ENCODE peak calls at places on chromosomes 5 and 9, in seven cellular contexts. K, E, M, N, Q, J and G are unnamed samples.

GRCh38 chr9:110050925-110051355 is 157.0 kb downstream of the C9orf152 start:
- DNase-seq in K (no peak), E (peak), M (no peak), N (peak), Q (peak), J (no peak), G (peak)

GRCh38 chr5:128736567-128736966 is 198.5 kb upstream of the FBN2 start:
- DNase-seq in K (no peak), E (peak), M (no peak), N (no peak), Q (peak), J (no peak), G (no peak)

GRCh38 chr5:7244977-7245376 is 151.0 kb upstream of the ADCY2 start:
- DNase-seq in K (no peak), E (no peak), M (no peak), N (no peak), Q (no peak), J (no peak), G (no peak)

GRCh38 chr5:36934740-36935356 is 58.3 kb downstream of the NIPBL start:
- DNase-seq in K (no peak), E (no peak), M (no peak), N (no peak), Q (no peak), J (no peak), G (no peak)

GRCh38 chr5:170267431-170268152 is 30.0 kb downstream of the LCP2 start:
- DNase-seq in K (peak), E (peak), M (peak), N (peak), Q (peak), J (peak), G (peak)

GRCh38 chr9:8014987-8015682 is 215.6 kb upstream of the DMAC1 start:
- DNase-seq in K (no peak), E (no peak), M (no peak), N (no peak), Q (no peak), J (no peak), G (no peak)

GRCh38 chr5:176775409-176775808 is 35.0 kb upstream of the UNC5A start:
- DNase-seq in K (no peak), E (no peak), M (no peak), N (no peak), Q (no peak), J (no peak), G (peak)

GRCh38 chr5:138975098-138975847 is 100.1 kb upstream of the LRRTM2 start:
- DNase-seq in K (no peak), E (peak), M (peak), N (no peak), Q (no peak), J (no peak), G (peak)

GRCh38 chr5:64653776-64654175 is 36.5 kb upstream of the SHISAL2B start:
- DNase-seq in K (no peak), E (no peak), M (no peak), N (no peak), Q (no peak), J (no peak), G (no peak)

GRCh38 chr5:133244242-133244641 is 192.4 kb downstream of the HSPA4 start:
- DNase-seq in K (no peak), E (no peak), M (no peak), N (peak), Q (no peak), J (no peak), G (peak)

GRCh38 chr9:121321039-121321503 is 49.0 kb downstream of the STOM start:
- DNase-seq in K (no peak), E (no peak), M (no peak), N (no peak), Q (no peak), J (no peak), G (no peak)

GRCh38 chr9:136051568-136052432 is 43.3 kb downstream of the NACC2 start:
- DNase-seq in K (peak), E (peak), M (peak), N (no peak), Q (peak), J (no peak), G (peak)

GRCh38 chr5:93623153-93623552 is 40.1 kb downstream of the NR2F1 start:
- DNase-seq in K (no peak), E (no peak), M (no peak), N (no peak), Q (no peak), J (no peak), G (no peak)

GRCh38 chr5:67578011-67578410 is 381.4 kb upstream of the CD180 start:
- DNase-seq in K (no peak), E (no peak), M (no peak), N (no peak), Q (no peak), J (no peak), G (no peak)

GRCh38 chr5:1375871-1376850 is 31.3 kb upstream of the CLPTM1L start:
- DNase-seq in K (no peak), E (peak), M (no peak), N (no peak), Q (no peak), J (no peak), G (no peak)

GRCh38 chr5:141121563-141121962 is at the start of gene PCDHB4:
- DNase-seq in K (peak), E (peak), M (peak), N (no peak), Q (no peak), J (no peak), G (no peak)

GRCh38 chr5:56166671-56167070 is 66.5 kb downstream of the ANKRD55 start:
- DNase-seq in K (no peak), E (peak), M (no peak), N (no peak), Q (no peak), J (no peak), G (no peak)

GRCh38 chr5:115774684-115775083 is 41.8 kb downstream of the CDO1 start:
- DNase-seq in K (no peak), E (no peak), M (no peak), N (no peak), Q (no peak), J (no peak), G (no peak)

GRCh38 chr5:34721359-34721758 is 65.2 kb downstream of the RAI14 start:
- DNase-seq in K (no peak), E (no peak), M (no peak), N (no peak), Q (no peak), J (no peak), G (no peak)

GRCh38 chr9:112041199-112041535 is 133.9 kb downstream of the SUSD1 start:
- DNase-seq in K (no peak), E (no peak), M (no peak), N (no peak), Q (no peak), J (no peak), G (no peak)

GRCh38 chr5:174084691-174085154 is 39.2 kb downstream of the NSG2 start:
- DNase-seq in K (no peak), E (no peak), M (no peak), N (no peak), Q (no peak), J (no peak), G (no peak)

GRCh38 chr5:42250-42649 is 49.7 kb upstream of the PLEKHG4B start:
- DNase-seq in K (no peak), E (peak), M (no peak), N (no peak), Q (no peak), J (no peak), G (no peak)
- TF ChIP-seq CTCF in K (no peak), E (peak), M (no peak), N (peak), Q (no peak), J (peak), G (no peak)

GRCh38 chr5:41392016-41392415 is 118.4 kb downstream of the PLCXD3 start:
- DNase-seq in K (no peak), E (peak), M (no peak), N (no peak), Q (no peak), J (no peak), G (no peak)
- TF ChIP-seq CTCF in K (no peak), E (no peak), M (no peak), N (no peak), Q (no peak), J (no peak), G (no peak)

DNA sequence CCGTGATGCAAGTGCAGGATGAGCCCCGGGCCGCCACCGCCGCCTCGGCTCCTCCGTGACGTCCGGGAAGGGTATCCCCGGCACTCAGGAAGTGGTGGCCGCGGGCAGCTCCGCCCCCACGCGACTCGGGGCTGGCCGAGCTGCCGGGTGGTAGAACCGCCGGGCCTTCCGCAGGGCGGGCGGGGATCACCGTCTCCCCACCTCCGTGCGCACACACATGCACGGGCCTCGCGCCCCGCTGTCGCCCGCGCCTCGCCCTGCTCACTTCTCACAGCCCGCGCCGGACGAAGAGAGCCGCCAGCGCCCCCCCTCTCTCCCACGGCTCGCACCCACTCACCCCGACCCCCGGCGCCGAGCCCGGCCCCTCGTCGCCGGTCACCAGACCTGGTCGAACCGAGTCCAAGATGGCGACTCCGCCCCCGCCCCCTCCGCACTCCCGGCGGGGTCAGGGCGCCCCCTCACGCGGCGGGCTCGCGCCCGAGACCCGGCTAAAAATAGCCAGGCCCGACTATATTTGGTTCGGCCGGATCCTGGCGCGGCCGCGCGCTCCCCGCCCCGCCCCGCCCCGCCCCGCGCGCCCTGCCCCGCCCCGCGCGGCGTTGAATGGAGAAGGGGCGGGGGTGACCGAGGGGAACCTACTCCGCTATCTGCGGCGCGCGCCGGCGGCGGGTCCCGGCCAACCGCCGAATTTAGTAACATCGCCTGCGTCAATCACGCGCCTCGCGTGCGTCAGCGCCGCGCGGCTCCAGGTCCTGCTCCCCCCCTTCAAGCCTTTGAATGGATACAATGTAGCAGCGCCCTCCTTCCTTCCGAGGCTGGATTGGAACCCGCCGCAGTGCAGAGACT is 2.0 kb upstream of the NR4A3 start:
- DNase-seq in K (peak), E (peak), M (peak), N (peak), Q (peak), J (peak), G (peak)
- TF ChIP-seq CTCF in K (no peak), E (no peak), M (no peak), N (no peak), Q (no peak), J (no peak), G (no peak)

DNA sequence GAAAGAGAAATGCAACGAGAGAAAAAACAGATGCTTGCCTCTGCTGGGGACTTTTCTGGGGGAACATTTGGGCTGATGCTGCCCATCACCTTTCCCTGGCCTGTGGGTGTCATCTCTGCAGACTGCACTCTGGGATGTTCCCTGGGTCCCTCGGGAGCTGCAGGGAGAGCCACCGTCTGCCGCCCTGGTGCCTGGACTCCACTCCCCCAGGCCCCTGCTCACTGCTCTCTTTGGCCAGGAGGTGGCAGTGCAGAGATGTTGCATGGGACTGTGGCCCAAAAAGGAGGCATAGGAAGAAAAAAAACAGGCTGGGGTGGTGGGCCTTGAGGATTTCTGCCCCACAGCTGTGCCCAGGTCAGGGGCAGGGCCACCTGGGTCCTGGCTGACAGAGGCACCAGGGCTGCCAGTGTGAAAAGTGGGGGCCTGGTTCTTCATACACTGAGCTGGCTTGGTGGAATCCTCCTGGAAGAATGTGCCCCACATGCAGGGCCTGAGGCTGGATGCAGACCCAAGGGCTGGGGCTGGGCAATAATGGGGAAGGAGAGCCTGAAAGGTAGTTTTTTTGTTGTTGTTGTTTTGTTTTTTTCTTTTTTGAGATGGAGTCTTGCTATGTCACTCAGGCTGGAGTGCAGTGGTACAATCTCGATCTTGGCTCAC is 353.6 kb downstream of the SLIT3 start:
- DNase-seq in K (peak), E (peak), M (peak), N (peak), Q (no peak), J (peak), G (peak)
- TF ChIP-seq CTCF in K (peak), E (peak), M (peak), N (peak), Q (no peak), J (peak), G (peak)

DNA sequence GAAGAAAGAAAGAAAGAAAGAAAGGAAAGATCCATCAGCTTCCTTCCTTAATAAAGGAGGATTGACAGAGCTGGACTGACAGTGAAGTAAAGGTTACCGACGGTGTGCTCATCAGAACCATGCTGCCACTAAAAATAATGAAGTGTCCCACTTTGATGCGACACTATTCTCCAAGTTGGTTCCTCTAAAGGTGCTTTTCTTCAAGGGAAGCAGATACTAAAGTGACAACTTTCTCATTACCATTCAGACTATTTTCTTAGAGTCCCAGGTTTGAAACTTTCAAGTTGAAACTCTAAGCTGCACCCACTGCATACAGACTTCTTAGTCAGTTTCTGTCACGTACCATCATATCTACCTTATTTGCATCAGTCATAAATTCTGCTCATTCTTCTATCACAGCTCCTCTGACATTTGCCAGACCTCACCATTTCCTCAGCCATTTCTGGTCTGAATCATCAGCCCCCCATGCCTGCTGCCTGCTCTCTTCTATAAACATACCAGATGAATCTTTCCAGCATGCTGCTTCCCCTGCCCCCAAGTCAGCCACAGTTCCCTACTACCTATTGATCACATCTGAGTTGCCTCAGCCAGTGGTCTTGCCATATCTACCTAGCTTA is 177.6 kb downstream of the DEPDC1B start:
- DNase-seq in K (no peak), E (no peak), M (no peak), N (peak), Q (no peak), J (no peak), G (peak)
- TF ChIP-seq CTCF in K (no peak), E (no peak), M (no peak), N (no peak), Q (no peak), J (no peak), G (no peak)